ENCODE peak calls at places on chromosomes 11 and 22, in six cellular contexts. U, V, N, O, M and D are unnamed samples.

GRCh38 chr22:44920183-44920582 is 89.6 kb downstream of the PHF21B start:
- DNase-seq in N (no peak), U (no peak), O (peak; percentile 27), M (no peak), V (no peak), D (peak; percentile 55)

GRCh38 chr22:48645766-48646165 is 1181.9 kb downstream of the BRD1 start:
- DNase-seq in M (no peak), N (no peak), U (no peak), V (no peak), O (no peak), D (no peak)

GRCh38 chr22:23576681-23577080 is 3.4 kb downstream of the IGLL1 start:
- DNase-seq in M (no peak), N (no peak), O (no peak), U (no peak), V (no peak), D (no peak)

GRCh38 chr11:26753738-26754504 is 32.1 kb upstream of the SLC5A12 start:
- DNase-seq in U (peak; percentile 79), N (peak; percentile 47), V (peak; percentile 72), O (peak; percentile 32), M (peak; percentile 63), D (no peak)

GRCh38 chr11:118899706-118900360 is 16.1 kb downstream of the CXCR5 start:
- DNase-seq in M (no peak), O (no peak), U (no peak), V (no peak), N (no peak), D (peak; percentile 60)

GRCh38 chr11:118914178-118914918 is 11.4 kb downstream of the BCL9L start:
- DNase-seq in V (no peak), N (peak; percentile 34), U (peak; percentile 77), M (peak; percentile 78), O (peak; percentile 65), D (peak; percentile 86)

GRCh38 chr22:35354068-35354467 is 26.8 kb upstream of the HMOX1 start:
- DNase-seq in V (no peak), M (no peak), N (no peak), O (no peak), U (no peak), D (peak; percentile 57)

GRCh38 chr22:47197735-47198500 is 435.5 kb downstream of the TBC1D22A start:
- DNase-seq in O (no peak), V (no peak), N (no peak), U (no peak), M (no peak), D (peak; percentile 68)

GRCh38 chr11:76919887-76920746 is 59.4 kb downstream of the ACER3 start:
- DNase-seq in V (peak; percentile 60), M (peak; percentile 92), N (peak; percentile 64), O (peak; percentile 73), U (peak; percentile 89), D (peak; percentile 81)

GRCh38 chr11:16178273-16178672 is 178.1 kb downstream of the SOX6 start:
- DNase-seq in V (no peak), U (no peak), O (no peak), M (no peak), N (no peak), D (no peak)

GRCh38 chr11:16177688-16178087 is 178.7 kb downstream of the SOX6 start:
- DNase-seq in M (no peak), O (no peak), U (no peak), V (no peak), N (no peak), D (no peak)

GRCh38 chr11:16180868-16181267 is 175.5 kb downstream of the SOX6 start:
- DNase-seq in V (no peak), N (no peak), O (no peak), U (no peak), M (no peak), D (no peak)

GRCh38 chr11:16182553-16182952 is 173.8 kb downstream of the SOX6 start:
- DNase-seq in N (no peak), M (no peak), V (no peak), U (no peak), O (no peak), D (no peak)

GRCh38 chr11:16179668-16180067 is 176.7 kb downstream of the SOX6 start:
- DNase-seq in M (no peak), O (no peak), N (no peak), U (no peak), V (no peak), D (no peak)
- H3K4me3 ChIP-seq in M (no peak overlapping the region), O (no peak overlapping the region), N (no peak overlapping the region), U (no peak overlapping the region), V (no peak overlapping the region), D (no peak overlapping the region)

GRCh38 chr22:28771195-28771791 is 1.2 kb upstream of the CCDC117 start:
- DNase-seq in U (no peak), N (no peak), V (no peak), M (no peak), O (no peak), D (no peak)

GRCh38 chr22:28774378-28774777 is 1.9 kb downstream of the CCDC117 start:
- DNase-seq in O (no peak), M (no peak), V (no peak), U (no peak), N (no peak), D (peak; percentile 7)

GRCh38 chr22:28769394-28770085 is 3.0 kb upstream of the CCDC117 start:
- DNase-seq in M (no peak), O (no peak), V (no peak), N (no peak), U (no peak), D (no peak)

GRCh38 chr22:28773461-28773867 is 969 bp downstream of the CCDC117 start:
- DNase-seq in M (no peak), O (no peak), V (no peak), N (no peak), U (no peak), D (no peak)

DNA sequence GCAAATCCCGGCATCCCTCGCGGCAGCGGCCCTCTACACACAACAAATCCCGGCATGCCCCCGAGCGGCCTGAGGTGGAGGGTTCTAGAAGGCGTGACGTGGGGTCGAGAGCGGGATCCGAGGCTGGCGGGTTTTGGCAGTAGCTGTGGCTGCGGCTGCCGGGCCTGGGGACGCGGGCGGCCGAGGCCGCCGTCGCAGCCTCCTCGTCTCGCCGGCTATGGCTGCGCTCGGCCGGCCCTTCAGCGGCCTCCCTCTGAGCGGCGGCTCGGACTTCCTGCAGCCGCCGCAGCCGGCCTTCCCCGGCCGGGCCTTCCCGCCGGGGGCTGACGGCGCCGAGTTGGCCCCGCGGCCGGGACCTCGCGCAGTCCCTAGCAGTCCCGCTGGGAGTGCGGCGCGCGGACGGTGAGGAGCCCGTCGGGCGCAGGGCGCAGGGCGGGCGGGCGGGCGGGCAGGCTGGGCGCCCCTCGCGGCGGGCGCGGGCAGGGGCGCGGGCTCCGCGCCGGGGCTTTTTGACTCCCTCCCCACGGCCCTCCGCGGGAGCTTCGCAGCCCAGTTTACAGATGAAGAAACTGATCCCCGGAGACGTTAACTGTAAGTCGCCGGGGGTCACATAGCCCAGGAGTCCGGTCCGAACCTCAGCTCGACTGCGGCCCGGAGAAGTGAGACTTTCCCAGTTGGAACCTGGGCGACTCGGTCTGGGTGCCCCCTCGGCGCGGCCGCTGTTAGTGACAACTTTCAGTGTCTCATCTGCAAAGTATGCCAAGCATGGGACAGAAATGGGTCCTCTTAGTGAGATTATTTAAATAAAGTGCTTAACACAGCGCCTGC is at the start of gene CCDC117:
- DNase-seq in U (peak; percentile 96), M (peak; percentile 96), V (peak; percentile 78), O (peak; percentile 96), N (peak; percentile 93), D (peak; percentile 98)
- TF ChIP-seq CTCF in U (peak; percentile 26), M (peak; percentile 52), V (no peak), O (no peak), N (peak; percentile 65), D (peak; percentile 20)

DNA sequence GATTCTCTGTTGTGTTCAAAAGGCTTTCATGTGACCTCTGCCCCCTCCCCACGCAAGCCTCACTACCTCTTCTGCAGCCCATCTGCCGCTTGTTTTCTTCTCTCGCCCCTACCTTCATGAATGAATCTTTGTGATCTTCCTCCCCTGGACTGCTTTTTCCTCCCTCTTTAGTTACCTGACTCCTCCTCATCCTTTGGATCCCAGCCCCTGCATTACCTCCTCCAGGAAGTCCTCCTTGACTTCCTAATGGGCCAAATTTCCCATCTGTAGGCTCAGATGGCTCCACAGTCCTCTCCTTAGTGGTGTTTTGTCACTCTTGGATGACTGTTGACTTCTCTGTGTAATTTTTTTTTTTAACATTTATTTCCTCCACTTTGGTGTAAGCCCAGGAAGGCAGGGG is 10.9 kb downstream of the TSPAN18 start:
- DNase-seq in N (no peak), V (no peak), U (no peak), M (no peak), O (no peak), D (no peak)
- H3K4me3 ChIP-seq in N (no peak overlapping the region), V (no peak overlapping the region), U (no peak overlapping the region), M (no peak overlapping the region), O (no peak overlapping the region), D (no peak overlapping the region)

GRCh38 chr22:42615092-42615859 is 593 bp upstream of the POLDIP3 start:
- DNase-seq in N (peak; percentile 83), M (peak; percentile 93), V (peak; percentile 99), O (peak; percentile 81), U (peak; percentile 91), D (peak; percentile 94)

GRCh38 chr22:42612336-42612735 is 2.3 kb downstream of the POLDIP3 start:
- DNase-seq in N (no peak), U (no peak), O (no peak), M (no peak), V (no peak), D (peak; percentile 57)

GRCh38 chr22:42617155-42617983 is 2.7 kb upstream of the POLDIP3 start:
- DNase-seq in O (no peak), U (no peak), V (no peak), N (no peak), M (no peak), D (no peak)

GRCh38 chr22:42613869-42614268 is 814 bp downstream of the POLDIP3 start:
- DNase-seq in M (no peak), V (no peak), N (no peak), U (no peak), O (no peak), D (peak; percentile 72)

DNA sequence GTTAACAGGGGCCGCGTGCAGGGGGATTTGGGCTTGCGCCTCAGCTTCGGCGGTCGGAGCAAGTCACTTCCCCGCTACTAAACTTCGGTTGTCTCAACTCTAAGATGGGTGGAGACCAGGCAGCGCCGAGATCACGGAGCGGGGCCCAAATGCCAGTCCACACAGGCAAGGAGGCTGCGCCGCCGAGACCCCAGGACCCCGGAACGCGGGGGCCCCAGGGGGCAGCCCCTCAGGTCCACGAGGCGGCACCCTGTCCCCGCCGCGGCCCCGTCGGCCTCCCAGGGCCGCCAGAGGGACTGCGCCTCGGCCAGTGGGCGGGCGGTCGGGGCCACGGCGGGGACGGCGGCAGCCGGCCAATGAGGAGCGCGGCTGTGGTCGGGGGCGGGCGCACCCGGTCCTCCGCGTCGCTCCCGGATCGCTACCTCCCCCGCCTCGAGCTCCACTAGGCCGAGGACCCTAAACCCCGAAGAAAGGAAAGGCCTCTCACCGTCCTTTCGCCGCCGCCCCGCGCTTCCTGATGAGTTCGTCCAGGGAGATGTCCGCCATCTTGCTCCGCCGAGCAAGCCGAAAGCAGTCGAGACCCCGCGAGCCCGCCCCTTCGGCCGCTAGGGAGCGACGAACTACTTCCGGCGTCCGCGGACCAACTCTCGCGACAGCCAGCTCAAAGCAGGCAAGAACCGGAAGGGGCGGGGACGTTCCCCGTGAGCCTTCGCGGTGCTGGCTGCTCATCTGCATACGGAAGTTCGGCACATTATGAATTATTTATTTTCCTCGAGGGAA is at the start of gene POLDIP3:
- DNase-seq in U (peak; percentile 99), V (peak; percentile 94), O (peak; percentile 99), N (peak; percentile 99), M (peak; percentile 99), D (peak; percentile 100)
- TF ChIP-seq CTCF in U (peak; percentile 37), V (peak; percentile 26), O (peak; percentile 38), N (peak; percentile 49), M (peak; percentile 53), D (peak; percentile 26)